ENCODE peak calls at places on chromosomes 3 and 15, in four cellular contexts. T, J, Z and W are unnamed samples.

GRCh38 chr3:44993471-44994205 is 17.6 kb downstream of the EXOSC7 start:
- DNase-seq in T (no peak), J (no peak), Z (peak), W (no peak)

GRCh38 chr3:116188231-116188785 is 257.0 kb downstream of the LSAMP start:
- DNase-seq in T (no peak), Z (peak), J (no peak), W (peak)

GRCh38 chr3:67017211-67017610 is 19.1 kb downstream of the KBTBD8 start:
- DNase-seq in T (no peak), Z (peak), J (no peak), W (no peak)

GRCh38 chr3:24999357-24999756 is 428.7 kb upstream of the RARB start:
- DNase-seq in T (no peak), J (no peak), Z (no peak), W (no peak)

GRCh38 chr3:113606539-113607218 is 74.3 kb downstream of the SIDT1 start:
- DNase-seq in J (peak), T (no peak), Z (no peak), W (no peak)

GRCh38 chr3:48747703-48748102 is 30.7 kb upstream of the IP6K2 start:
- DNase-seq in T (peak), J (no peak), Z (no peak), W (peak)

GRCh38 chr15:90871716-90872480 is 3.5 kb downstream of the FURIN start:
- DNase-seq in Z (no peak), T (no peak), J (no peak), W (no peak)

GRCh38 chr15:49492834-49493233 is 69.8 kb downstream of the FGF7 start:
- DNase-seq in J (no peak), T (no peak), Z (peak), W (no peak)

GRCh38 chr3:59049671-59050331 is at the start of gene CFAP20DC:
- DNase-seq in J (peak), T (peak), Z (peak), W (peak)

GRCh38 chr15:68445351-68445750 is 13.4 kb upstream of the ITGA11 start:
- DNase-seq in Z (no peak), T (no peak), J (no peak), W (peak)

GRCh38 chr3:134078169-134078821 is 48.6 kb upstream of the SLCO2A1 start:
- DNase-seq in J (no peak), Z (no peak), T (no peak), W (no peak)

GRCh38 chr3:183862610-183863009 is 22.1 kb downstream of the PARL start:
- DNase-seq in J (no peak), T (no peak), Z (no peak), W (no peak)

GRCh38 chr3:182794806-182795369 is 1.6 kb downstream of the ATP11B start:
- DNase-seq in J (no peak), T (no peak), Z (peak), W (no peak)

GRCh38 chr15:98123297-98123696 is 162.8 kb downstream of the ARRDC4 start:
- DNase-seq in Z (no peak), J (no peak), T (no peak), W (no peak)